ENCODE peak calls at places on chromosomes 4 and X, in seven cellular contexts. One of them, this sample, is unnamed.

GRCh38 chrX:40543661-40544328 is 37.0 kb upstream of the ATP6AP2 start:
- DNase-seq in left ventricle myocardium superior: no peak
- DNase-seq in non-pigmented ciliary epithelial cell: no peak
- DNase-seq in mesothelial cell of epicardium: no peak
- DNase-seq in stimulated activated CD4-positive, alpha-beta T cell treated with anti-CD3 and anti-CD28 coated beads, Interleukin-15, amount 100 ng/mL, for 24 hours: no peak
- DNase-seq in NCI-H774: peak
- DNase-seq in astrocyte of the cerebellum: peak
- DNase-seq in this sample: peak

GRCh38 chr4:172042714-172043114 is 229.5 kb downstream of the GALNTL6 start:
- DNase-seq in NCI-H774: peak
- DNase-seq in stimulated activated CD4-positive, alpha-beta T cell treated with anti-CD3 and anti-CD28 coated beads, Interleukin-15, amount 100 ng/mL, for 24 hours: no peak
- DNase-seq in mesothelial cell of epicardium: no peak
- DNase-seq in astrocyte of the cerebellum: no peak
- DNase-seq in left ventricle myocardium superior: no peak
- DNase-seq in non-pigmented ciliary epithelial cell: no peak
- DNase-seq in this sample: no peak

GRCh38 chrX:57286507-57287251 is at the start of gene FAAH2:
- DNase-seq in astrocyte of the cerebellum: no peak
- DNase-seq in left ventricle myocardium superior: no peak
- DNase-seq in stimulated activated CD4-positive, alpha-beta T cell treated with anti-CD3 and anti-CD28 coated beads, Interleukin-15, amount 100 ng/mL, for 24 hours: peak
- DNase-seq in non-pigmented ciliary epithelial cell: no peak
- DNase-seq in mesothelial cell of epicardium: peak
- DNase-seq in NCI-H774: peak
- DNase-seq in this sample: no peak

GRCh38 chrX:12327836-12328235 is 189.6 kb downstream of the FRMPD4 start:
- DNase-seq in mesothelial cell of epicardium: no peak
- DNase-seq in left ventricle myocardium superior: no peak
- DNase-seq in stimulated activated CD4-positive, alpha-beta T cell treated with anti-CD3 and anti-CD28 coated beads, Interleukin-15, amount 100 ng/mL, for 24 hours: no peak
- DNase-seq in NCI-H774: no peak
- DNase-seq in non-pigmented ciliary epithelial cell: no peak
- DNase-seq in astrocyte of the cerebellum: no peak
- DNase-seq in this sample: no peak

GRCh38 chr4:3753711-3754412 is 12.3 kb upstream of the ADRA2C start:
- DNase-seq in astrocyte of the cerebellum: no peak
- DNase-seq in left ventricle myocardium superior: no peak
- DNase-seq in stimulated activated CD4-positive, alpha-beta T cell treated with anti-CD3 and anti-CD28 coated beads, Interleukin-15, amount 100 ng/mL, for 24 hours: no peak
- DNase-seq in NCI-H774: no peak
- DNase-seq in mesothelial cell of epicardium: no peak
- DNase-seq in non-pigmented ciliary epithelial cell: no peak
- DNase-seq in this sample: peak

GRCh38 chr4:128521156-128521555 is 233.5 kb upstream of the PGRMC2 start:
- DNase-seq in mesothelial cell of epicardium: no peak
- DNase-seq in NCI-H774: no peak
- DNase-seq in astrocyte of the cerebellum: no peak
- DNase-seq in non-pigmented ciliary epithelial cell: no peak
- DNase-seq in stimulated activated CD4-positive, alpha-beta T cell treated with anti-CD3 and anti-CD28 coated beads, Interleukin-15, amount 100 ng/mL, for 24 hours: no peak
- DNase-seq in left ventricle myocardium superior: no peak
- DNase-seq in this sample: peak

GRCh38 chrX:155874571-155875244 is 6.4 kb upstream of the VAMP7 start:
- DNase-seq in non-pigmented ciliary epithelial cell: no peak
- DNase-seq in left ventricle myocardium superior: no peak
- DNase-seq in astrocyte of the cerebellum: no peak
- DNase-seq in NCI-H774: no peak
- DNase-seq in stimulated activated CD4-positive, alpha-beta T cell treated with anti-CD3 and anti-CD28 coated beads, Interleukin-15, amount 100 ng/mL, for 24 hours: no peak
- DNase-seq in mesothelial cell of epicardium: no peak
- DNase-seq in this sample: no peak

GRCh38 chrX:113741744-113742143 is 842.1 kb upstream of the HTR2C start:
- DNase-seq in stimulated activated CD4-positive, alpha-beta T cell treated with anti-CD3 and anti-CD28 coated beads, Interleukin-15, amount 100 ng/mL, for 24 hours: no peak
- DNase-seq in NCI-H774: no peak
- DNase-seq in non-pigmented ciliary epithelial cell: no peak
- DNase-seq in astrocyte of the cerebellum: peak
- DNase-seq in left ventricle myocardium superior: no peak
- DNase-seq in mesothelial cell of epicardium: no peak
- DNase-seq in this sample: peak

GRCh38 chr4:87901426-87901825 is 68.7 kb downstream of the MEPE start:
- DNase-seq in non-pigmented ciliary epithelial cell: no peak
- DNase-seq in stimulated activated CD4-positive, alpha-beta T cell treated with anti-CD3 and anti-CD28 coated beads, Interleukin-15, amount 100 ng/mL, for 24 hours: no peak
- DNase-seq in astrocyte of the cerebellum: no peak
- DNase-seq in NCI-H774: no peak
- DNase-seq in mesothelial cell of epicardium: no peak
- DNase-seq in left ventricle myocardium superior: no peak
- DNase-seq in this sample: no peak

GRCh38 chrX:101229155-101229554 is 9.6 kb downstream of the DRP2 start:
- DNase-seq in left ventricle myocardium superior: no peak
- DNase-seq in NCI-H774: no peak
- DNase-seq in non-pigmented ciliary epithelial cell: peak
- DNase-seq in mesothelial cell of epicardium: no peak
- DNase-seq in stimulated activated CD4-positive, alpha-beta T cell treated with anti-CD3 and anti-CD28 coated beads, Interleukin-15, amount 100 ng/mL, for 24 hours: no peak
- DNase-seq in astrocyte of the cerebellum: peak
- DNase-seq in this sample: no peak

GRCh38 chrX:17919896-17920446 is 58.9 kb upstream of the RAI2 start:
- DNase-seq in stimulated activated CD4-positive, alpha-beta T cell treated with anti-CD3 and anti-CD28 coated beads, Interleukin-15, amount 100 ng/mL, for 24 hours: no peak
- DNase-seq in left ventricle myocardium superior: no peak
- DNase-seq in non-pigmented ciliary epithelial cell: no peak
- DNase-seq in mesothelial cell of epicardium: no peak
- DNase-seq in NCI-H774: no peak
- DNase-seq in astrocyte of the cerebellum: no peak
- DNase-seq in this sample: no peak

GRCh38 chrX:2566044-2566443 is 65.3 kb upstream of the DHRSX start:
- DNase-seq in non-pigmented ciliary epithelial cell: no peak
- DNase-seq in mesothelial cell of epicardium: no peak
- DNase-seq in astrocyte of the cerebellum: no peak
- DNase-seq in left ventricle myocardium superior: no peak
- DNase-seq in NCI-H774: no peak
- DNase-seq in stimulated activated CD4-positive, alpha-beta T cell treated with anti-CD3 and anti-CD28 coated beads, Interleukin-15, amount 100 ng/mL, for 24 hours: no peak
- DNase-seq in this sample: no peak

GRCh38 chr4:73520821-73521220 is 39.3 kb downstream of the AFM start:
- DNase-seq in stimulated activated CD4-positive, alpha-beta T cell treated with anti-CD3 and anti-CD28 coated beads, Interleukin-15, amount 100 ng/mL, for 24 hours: no peak
- DNase-seq in left ventricle myocardium superior: no peak
- DNase-seq in NCI-H774: no peak
- DNase-seq in mesothelial cell of epicardium: no peak
- DNase-seq in astrocyte of the cerebellum: peak
- DNase-seq in non-pigmented ciliary epithelial cell: peak
- DNase-seq in this sample: no peak

GRCh38 chr4:5636766-5637670 is 71.3 kb downstream of the EVC2 start:
- DNase-seq in non-pigmented ciliary epithelial cell: no peak
- DNase-seq in stimulated activated CD4-positive, alpha-beta T cell treated with anti-CD3 and anti-CD28 coated beads, Interleukin-15, amount 100 ng/mL, for 24 hours: no peak
- DNase-seq in NCI-H774: no peak
- DNase-seq in astrocyte of the cerebellum: no peak
- DNase-seq in mesothelial cell of epicardium: no peak
- DNase-seq in left ventricle myocardium superior: no peak
- DNase-seq in this sample: no peak

GRCh38 chrX:119481218-119481875 is 13.1 kb downstream of the SLC25A5 start:
- DNase-seq in left ventricle myocardium superior: peak
- DNase-seq in stimulated activated CD4-positive, alpha-beta T cell treated with anti-CD3 and anti-CD28 coated beads, Interleukin-15, amount 100 ng/mL, for 24 hours: no peak
- DNase-seq in NCI-H774: peak
- DNase-seq in non-pigmented ciliary epithelial cell: no peak
- DNase-seq in astrocyte of the cerebellum: no peak
- DNase-seq in mesothelial cell of epicardium: no peak
- DNase-seq in this sample: no peak

GRCh38 chrX:124435616-124436015 is 89.3 kb downstream of the SH2D1A start:
- DNase-seq in stimulated activated CD4-positive, alpha-beta T cell treated with anti-CD3 and anti-CD28 coated beads, Interleukin-15, amount 100 ng/mL, for 24 hours: no peak
- DNase-seq in NCI-H774: no peak
- DNase-seq in mesothelial cell of epicardium: no peak
- DNase-seq in left ventricle myocardium superior: no peak
- DNase-seq in astrocyte of the cerebellum: no peak
- DNase-seq in non-pigmented ciliary epithelial cell: no peak
- DNase-seq in this sample: no peak

GRCh38 chr4:109232666-109233065 is 69.8 kb downstream of the COL25A1 start:
- DNase-seq in mesothelial cell of epicardium: no peak
- DNase-seq in non-pigmented ciliary epithelial cell: no peak
- DNase-seq in left ventricle myocardium superior: no peak
- DNase-seq in NCI-H774: no peak
- DNase-seq in astrocyte of the cerebellum: no peak
- DNase-seq in stimulated activated CD4-positive, alpha-beta T cell treated with anti-CD3 and anti-CD28 coated beads, Interleukin-15, amount 100 ng/mL, for 24 hours: no peak
- DNase-seq in this sample: no peak

GRCh38 chr4:140856692-140857091 is 100.5 kb upstream of the TBC1D9 start:
- DNase-seq in stimulated activated CD4-positive, alpha-beta T cell treated with anti-CD3 and anti-CD28 coated beads, Interleukin-15, amount 100 ng/mL, for 24 hours: no peak
- DNase-seq in NCI-H774: no peak
- DNase-seq in astrocyte of the cerebellum: peak
- DNase-seq in left ventricle myocardium superior: peak
- DNase-seq in non-pigmented ciliary epithelial cell: peak
- DNase-seq in mesothelial cell of epicardium: no peak
- DNase-seq in this sample: peak

GRCh38 chr4:25551608-25552007 is 104.0 kb upstream of the SLC34A2 start:
- DNase-seq in astrocyte of the cerebellum: no peak
- DNase-seq in non-pigmented ciliary epithelial cell: no peak
- DNase-seq in NCI-H774: no peak
- DNase-seq in left ventricle myocardium superior: no peak
- DNase-seq in mesothelial cell of epicardium: no peak
- DNase-seq in stimulated activated CD4-positive, alpha-beta T cell treated with anti-CD3 and anti-CD28 coated beads, Interleukin-15, amount 100 ng/mL, for 24 hours: no peak
- DNase-seq in this sample: no peak

GRCh38 chr4:71189471-71189870 is 149.3 kb upstream of the SLC4A4 start:
- DNase-seq in mesothelial cell of epicardium: no peak
- DNase-seq in stimulated activated CD4-positive, alpha-beta T cell treated with anti-CD3 and anti-CD28 coated beads, Interleukin-15, amount 100 ng/mL, for 24 hours: no peak
- DNase-seq in astrocyte of the cerebellum: no peak
- DNase-seq in left ventricle myocardium superior: no peak
- DNase-seq in NCI-H774: no peak
- DNase-seq in non-pigmented ciliary epithelial cell: peak
- DNase-seq in this sample: no peak

GRCh38 chr4:7462509-7462971 is 27.8 kb upstream of the PSAPL1 start:
- DNase-seq in left ventricle myocardium superior: peak
- DNase-seq in stimulated activated CD4-positive, alpha-beta T cell treated with anti-CD3 and anti-CD28 coated beads, Interleukin-15, amount 100 ng/mL, for 24 hours: no peak
- DNase-seq in NCI-H774: peak
- DNase-seq in astrocyte of the cerebellum: no peak
- DNase-seq in mesothelial cell of epicardium: no peak
- DNase-seq in non-pigmented ciliary epithelial cell: no peak
- DNase-seq in this sample: no peak

This sample was measured in dermis blood vessel endothelial cell.